ENCODE peak calls at places on chromosome X, in ten cellular contexts. One of them, this sample, is unnamed.

GRCh38 chrX:103475381-103475780 is 43.9 kb downstream of the RAB40A start:
- DNase-seq in effector CD4-positive, alpha-beta T cell: no peak
- DNase-seq in fibroblast of the aortic adventitia: no peak
- DNase-seq in WTC11: no peak
- DNase-seq in Ammon's horn: no peak
- DNase-seq in SK-MEL-5: no peak
- DNase-seq in left ventricle myocardium superior: no peak
- DNase-seq in kidney glomerular epithelial cell: no peak
- DNase-seq in fibroblast of lung: peak; percentile 5
- DNase-seq in NCI-H1092: no peak
- DNase-seq in this sample: no peak

GRCh38 chrX:153953342-153953830 is 8.9 kb upstream of the RENBP start:
- DNase-seq in effector CD4-positive, alpha-beta T cell: peak; percentile 77
- DNase-seq in fibroblast of the aortic adventitia: peak; percentile 58
- DNase-seq in WTC11: peak; percentile 82
- DNase-seq in Ammon's horn: peak; percentile 65
- DNase-seq in SK-MEL-5: peak; percentile 58
- DNase-seq in left ventricle myocardium superior: peak; percentile 79
- DNase-seq in kidney glomerular epithelial cell: peak; percentile 16
- DNase-seq in fibroblast of lung: peak; percentile 47
- DNase-seq in NCI-H1092: peak; percentile 47
- DNase-seq in this sample: peak; percentile 93

GRCh38 chrX:116198810-116199209 is 28.3 kb downstream of the AGTR2 start:
- DNase-seq in effector CD4-positive, alpha-beta T cell: no peak
- DNase-seq in fibroblast of the aortic adventitia: peak; percentile 1
- DNase-seq in WTC11: peak; percentile 16
- DNase-seq in Ammon's horn: no peak
- DNase-seq in SK-MEL-5: peak; percentile 43
- DNase-seq in left ventricle myocardium superior: no peak
- DNase-seq in kidney glomerular epithelial cell: no peak
- DNase-seq in fibroblast of lung: no peak
- DNase-seq in NCI-H1092: no peak
- DNase-seq in this sample: no peak

GRCh38 chrX:107736781-107737531 is 38.6 kb downstream of the TSC22D3 start:
- DNase-seq in effector CD4-positive, alpha-beta T cell: no peak
- DNase-seq in fibroblast of the aortic adventitia: no peak
- DNase-seq in WTC11: peak; percentile 32
- DNase-seq in Ammon's horn: no peak
- DNase-seq in SK-MEL-5: no peak
- DNase-seq in left ventricle myocardium superior: peak; percentile 41
- DNase-seq in kidney glomerular epithelial cell: no peak
- DNase-seq in fibroblast of lung: no peak
- DNase-seq in NCI-H1092: peak; percentile 78
- DNase-seq in this sample: no peak

GRCh38 chrX:48475774-48476577 is at the start of gene FTSJ1:
- DNase-seq in effector CD4-positive, alpha-beta T cell: peak; percentile 86
- DNase-seq in fibroblast of the aortic adventitia: peak; percentile 92
- DNase-seq in WTC11: peak; percentile 44
- DNase-seq in Ammon's horn: peak; percentile 95
- DNase-seq in SK-MEL-5: peak; percentile 91
- DNase-seq in left ventricle myocardium superior: peak; percentile 90
- DNase-seq in kidney glomerular epithelial cell: peak; percentile 58
- DNase-seq in fibroblast of lung: peak; percentile 94
- DNase-seq in NCI-H1092: peak; percentile 83
- DNase-seq in this sample: peak; percentile 86

GRCh38 chrX:103716967-103717366 is 6.3 kb downstream of the TMEM31 start:
- DNase-seq in effector CD4-positive, alpha-beta T cell: no peak
- DNase-seq in fibroblast of the aortic adventitia: peak; percentile 90
- DNase-seq in WTC11: no peak
- DNase-seq in Ammon's horn: no peak
- DNase-seq in SK-MEL-5: no peak
- DNase-seq in left ventricle myocardium superior: no peak
- DNase-seq in kidney glomerular epithelial cell: peak; percentile 10
- DNase-seq in fibroblast of lung: peak; percentile 89
- DNase-seq in NCI-H1092: no peak
- DNase-seq in this sample: peak; percentile 34

GRCh38 chrX:29466441-29466840 is 748.9 kb upstream of the MAGEB2 start:
- DNase-seq in effector CD4-positive, alpha-beta T cell: no peak
- DNase-seq in fibroblast of the aortic adventitia: peak; percentile 55
- DNase-seq in WTC11: no peak
- DNase-seq in Ammon's horn: peak; percentile 2
- DNase-seq in SK-MEL-5: no peak
- DNase-seq in left ventricle myocardium superior: no peak
- DNase-seq in kidney glomerular epithelial cell: no peak
- DNase-seq in fibroblast of lung: peak; percentile 13
- DNase-seq in NCI-H1092: no peak
- DNase-seq in this sample: no peak

GRCh38 chrX:120727503-120727902 is 97.6 kb upstream of the C1GALT1C1 start:
- DNase-seq in effector CD4-positive, alpha-beta T cell: no peak
- DNase-seq in fibroblast of the aortic adventitia: no peak
- DNase-seq in WTC11: no peak
- DNase-seq in Ammon's horn: no peak
- DNase-seq in SK-MEL-5: no peak
- DNase-seq in left ventricle myocardium superior: no peak
- DNase-seq in kidney glomerular epithelial cell: no peak
- DNase-seq in fibroblast of lung: no peak
- DNase-seq in NCI-H1092: no peak
- DNase-seq in this sample: no peak

GRCh38 chrX:74931214-74931613 is 6.0 kb upstream of the NEXMIF start:
- DNase-seq in effector CD4-positive, alpha-beta T cell: no peak
- DNase-seq in fibroblast of the aortic adventitia: no peak
- DNase-seq in WTC11: no peak
- DNase-seq in Ammon's horn: no peak
- DNase-seq in SK-MEL-5: no peak
- DNase-seq in left ventricle myocardium superior: no peak
- DNase-seq in kidney glomerular epithelial cell: no peak
- DNase-seq in fibroblast of lung: no peak
- DNase-seq in NCI-H1092: no peak
- DNase-seq in this sample: no peak

This sample was measured in hepatic stellate cell.